ENCODE peak calls at places on chromosome 13, in nine cellular contexts. One of them, this sample, is unnamed.

GRCh38 chr13:19169496-19169895 is 12.1 kb downstream of the TUBA3C start:
- DNase-seq in CD4-positive, CD25-positive, alpha-beta regulatory T cell: no peak
- DNase-seq in IMR-90: no peak
- DNase-seq in amniotic epithelial cell: no peak
- DNase-seq in caudate nucleus: no peak
- DNase-seq in cortex of kidney: no peak
- DNase-seq in GM23338: no peak
- DNase-seq in NCI-H2081: no peak
- DNase-seq in activated CD4-positive, CD25-positive, alpha-beta regulatory T cell treated with anti-CD3 and anti-CD28 coated beads, Interleukin-2, amount 50 U/mL, for 16 hours: no peak
- DNase-seq in this sample: no peak

GRCh38 chr13:102903659-102904407 is 58.0 kb downstream of the ERCC5 start:
- DNase-seq in CD4-positive, CD25-positive, alpha-beta regulatory T cell: no peak
- DNase-seq in IMR-90: peak
- DNase-seq in amniotic epithelial cell: peak
- DNase-seq in caudate nucleus: no peak
- DNase-seq in cortex of kidney: no peak
- DNase-seq in GM23338: peak
- DNase-seq in NCI-H2081: no peak
- DNase-seq in activated CD4-positive, CD25-positive, alpha-beta regulatory T cell treated with anti-CD3 and anti-CD28 coated beads, Interleukin-2, amount 50 U/mL, for 16 hours: no peak
- DNase-seq in this sample: no peak

GRCh38 chr13:92694047-92694446 is 532.6 kb upstream of the GPC6 start:
- DNase-seq in CD4-positive, CD25-positive, alpha-beta regulatory T cell: no peak
- DNase-seq in IMR-90: no peak
- DNase-seq in amniotic epithelial cell: no peak
- DNase-seq in caudate nucleus: no peak
- DNase-seq in cortex of kidney: no peak
- DNase-seq in GM23338: no peak
- DNase-seq in NCI-H2081: no peak
- DNase-seq in activated CD4-positive, CD25-positive, alpha-beta regulatory T cell treated with anti-CD3 and anti-CD28 coated beads, Interleukin-2, amount 50 U/mL, for 16 hours: no peak
- DNase-seq in this sample: no peak

GRCh38 chr13:76503756-76504155 is 382.4 kb downstream of the KCTD12 start:
- DNase-seq in CD4-positive, CD25-positive, alpha-beta regulatory T cell: no peak
- DNase-seq in IMR-90: no peak
- DNase-seq in amniotic epithelial cell: no peak
- DNase-seq in caudate nucleus: no peak
- DNase-seq in cortex of kidney: no peak
- DNase-seq in GM23338: no peak
- DNase-seq in NCI-H2081: peak
- DNase-seq in activated CD4-positive, CD25-positive, alpha-beta regulatory T cell treated with anti-CD3 and anti-CD28 coated beads, Interleukin-2, amount 50 U/mL, for 16 hours: no peak
- DNase-seq in this sample: no peak

GRCh38 chr13:42001580-42001979 is 40.7 kb upstream of the VWA8 start:
- DNase-seq in CD4-positive, CD25-positive, alpha-beta regulatory T cell: no peak
- DNase-seq in IMR-90: peak
- DNase-seq in amniotic epithelial cell: peak
- DNase-seq in caudate nucleus: no peak
- DNase-seq in cortex of kidney: no peak
- DNase-seq in GM23338: peak
- DNase-seq in NCI-H2081: no peak
- DNase-seq in activated CD4-positive, CD25-positive, alpha-beta regulatory T cell treated with anti-CD3 and anti-CD28 coated beads, Interleukin-2, amount 50 U/mL, for 16 hours: no peak
- DNase-seq in this sample: no peak

GRCh38 chr13:108194435-108194936 is 20.9 kb downstream of the LIG4 start:
- DNase-seq in CD4-positive, CD25-positive, alpha-beta regulatory T cell: no peak
- DNase-seq in IMR-90: no peak
- DNase-seq in amniotic epithelial cell: no peak
- DNase-seq in caudate nucleus: no peak
- DNase-seq in cortex of kidney: no peak
- DNase-seq in GM23338: no peak
- DNase-seq in NCI-H2081: no peak
- DNase-seq in activated CD4-positive, CD25-positive, alpha-beta regulatory T cell treated with anti-CD3 and anti-CD28 coated beads, Interleukin-2, amount 50 U/mL, for 16 hours: no peak
- DNase-seq in this sample: no peak

GRCh38 chr13:106998664-106999063 is 430.7 kb upstream of the ARGLU1 start:
- DNase-seq in CD4-positive, CD25-positive, alpha-beta regulatory T cell: no peak
- DNase-seq in IMR-90: no peak
- DNase-seq in amniotic epithelial cell: no peak
- DNase-seq in caudate nucleus: no peak
- DNase-seq in cortex of kidney: no peak
- DNase-seq in GM23338: no peak
- DNase-seq in NCI-H2081: no peak
- DNase-seq in activated CD4-positive, CD25-positive, alpha-beta regulatory T cell treated with anti-CD3 and anti-CD28 coated beads, Interleukin-2, amount 50 U/mL, for 16 hours: no peak
- DNase-seq in this sample: no peak

GRCh38 chr13:45219938-45220375 is 19.1 kb upstream of the KCTD4 start:
- DNase-seq in CD4-positive, CD25-positive, alpha-beta regulatory T cell: no peak
- DNase-seq in IMR-90: peak
- DNase-seq in amniotic epithelial cell: no peak
- DNase-seq in caudate nucleus: no peak
- DNase-seq in cortex of kidney: no peak
- DNase-seq in GM23338: peak
- DNase-seq in NCI-H2081: peak
- DNase-seq in activated CD4-positive, CD25-positive, alpha-beta regulatory T cell treated with anti-CD3 and anti-CD28 coated beads, Interleukin-2, amount 50 U/mL, for 16 hours: no peak
- DNase-seq in this sample: no peak

GRCh38 chr13:79724348-79725103 is 243.6 kb downstream of the NDFIP2 start:
- DNase-seq in CD4-positive, CD25-positive, alpha-beta regulatory T cell: no peak
- DNase-seq in IMR-90: no peak
- DNase-seq in amniotic epithelial cell: no peak
- DNase-seq in caudate nucleus: no peak
- DNase-seq in cortex of kidney: no peak
- DNase-seq in GM23338: no peak
- DNase-seq in NCI-H2081: no peak
- DNase-seq in activated CD4-positive, CD25-positive, alpha-beta regulatory T cell treated with anti-CD3 and anti-CD28 coated beads, Interleukin-2, amount 50 U/mL, for 16 hours: no peak
- DNase-seq in this sample: no peak

GRCh38 chr13:51223284-51224270 is 1.4 kb downstream of the FAM124A start:
- DNase-seq in CD4-positive, CD25-positive, alpha-beta regulatory T cell: no peak
- DNase-seq in IMR-90: no peak
- DNase-seq in amniotic epithelial cell: no peak
- DNase-seq in caudate nucleus: peak
- DNase-seq in cortex of kidney: no peak
- DNase-seq in GM23338: peak
- DNase-seq in NCI-H2081: no peak
- DNase-seq in activated CD4-positive, CD25-positive, alpha-beta regulatory T cell treated with anti-CD3 and anti-CD28 coated beads, Interleukin-2, amount 50 U/mL, for 16 hours: no peak
- DNase-seq in this sample: peak

GRCh38 chr13:23714672-23715071 is 144.5 kb downstream of the TNFRSF19 start:
- DNase-seq in CD4-positive, CD25-positive, alpha-beta regulatory T cell: no peak
- DNase-seq in IMR-90: no peak
- DNase-seq in amniotic epithelial cell: no peak
- DNase-seq in caudate nucleus: no peak
- DNase-seq in cortex of kidney: no peak
- DNase-seq in GM23338: no peak
- DNase-seq in NCI-H2081: no peak
- DNase-seq in activated CD4-positive, CD25-positive, alpha-beta regulatory T cell treated with anti-CD3 and anti-CD28 coated beads, Interleukin-2, amount 50 U/mL, for 16 hours: no peak
- DNase-seq in this sample: no peak

GRCh38 chr13:83136660-83137059 is 745.6 kb downstream of the SLITRK1 start:
- DNase-seq in CD4-positive, CD25-positive, alpha-beta regulatory T cell: no peak
- DNase-seq in IMR-90: no peak
- DNase-seq in amniotic epithelial cell: no peak
- DNase-seq in caudate nucleus: no peak
- DNase-seq in cortex of kidney: no peak
- DNase-seq in GM23338: no peak
- DNase-seq in NCI-H2081: no peak
- DNase-seq in activated CD4-positive, CD25-positive, alpha-beta regulatory T cell treated with anti-CD3 and anti-CD28 coated beads, Interleukin-2, amount 50 U/mL, for 16 hours: no peak
- DNase-seq in this sample: no peak

GRCh38 chr13:39144941-39145533 is 106.8 kb downstream of the NHLRC3 start:
- DNase-seq in CD4-positive, CD25-positive, alpha-beta regulatory T cell: no peak
- DNase-seq in IMR-90: peak
- DNase-seq in amniotic epithelial cell: peak
- DNase-seq in caudate nucleus: peak
- DNase-seq in cortex of kidney: no peak
- DNase-seq in GM23338: peak
- DNase-seq in NCI-H2081: peak
- DNase-seq in activated CD4-positive, CD25-positive, alpha-beta regulatory T cell treated with anti-CD3 and anti-CD28 coated beads, Interleukin-2, amount 50 U/mL, for 16 hours: no peak
- DNase-seq in this sample: no peak

GRCh38 chr13:71067164-71067815 is 799.7 kb downstream of the DACH1 start:
- DNase-seq in CD4-positive, CD25-positive, alpha-beta regulatory T cell: no peak
- DNase-seq in IMR-90: no peak
- DNase-seq in amniotic epithelial cell: no peak
- DNase-seq in caudate nucleus: no peak
- DNase-seq in cortex of kidney: no peak
- DNase-seq in GM23338: peak
- DNase-seq in NCI-H2081: no peak
- DNase-seq in activated CD4-positive, CD25-positive, alpha-beta regulatory T cell treated with anti-CD3 and anti-CD28 coated beads, Interleukin-2, amount 50 U/mL, for 16 hours: no peak
- DNase-seq in this sample: no peak

GRCh38 chr13:50713849-50714248 is 129.6 kb downstream of the DLEU7 start:
- DNase-seq in CD4-positive, CD25-positive, alpha-beta regulatory T cell: no peak
- DNase-seq in IMR-90: peak
- DNase-seq in amniotic epithelial cell: peak
- DNase-seq in caudate nucleus: no peak
- DNase-seq in cortex of kidney: no peak
- DNase-seq in GM23338: no peak
- DNase-seq in NCI-H2081: no peak
- DNase-seq in activated CD4-positive, CD25-positive, alpha-beta regulatory T cell treated with anti-CD3 and anti-CD28 coated beads, Interleukin-2, amount 50 U/mL, for 16 hours: no peak
- DNase-seq in this sample: no peak

GRCh38 chr13:46553521-46553885 is 533 bp downstream of the LRCH1 start:
- DNase-seq in CD4-positive, CD25-positive, alpha-beta regulatory T cell: peak
- DNase-seq in IMR-90: no peak
- DNase-seq in amniotic epithelial cell: no peak
- DNase-seq in caudate nucleus: no peak
- DNase-seq in cortex of kidney: no peak
- DNase-seq in GM23338: peak
- DNase-seq in NCI-H2081: no peak
- DNase-seq in activated CD4-positive, CD25-positive, alpha-beta regulatory T cell treated with anti-CD3 and anti-CD28 coated beads, Interleukin-2, amount 50 U/mL, for 16 hours: no peak
- DNase-seq in this sample: no peak

GRCh38 chr13:100490692-100491091 is 97.9 kb downstream of the GGACT start:
- DNase-seq in CD4-positive, CD25-positive, alpha-beta regulatory T cell: no peak
- DNase-seq in IMR-90: no peak
- DNase-seq in amniotic epithelial cell: no peak
- DNase-seq in caudate nucleus: no peak
- DNase-seq in cortex of kidney: no peak
- DNase-seq in GM23338: peak
- DNase-seq in NCI-H2081: peak
- DNase-seq in activated CD4-positive, CD25-positive, alpha-beta regulatory T cell treated with anti-CD3 and anti-CD28 coated beads, Interleukin-2, amount 50 U/mL, for 16 hours: no peak
- DNase-seq in this sample: no peak

GRCh38 chr13:109209526-109209925 is 576.9 kb downstream of the IRS2 start:
- DNase-seq in CD4-positive, CD25-positive, alpha-beta regulatory T cell: no peak
- DNase-seq in IMR-90: no peak
- DNase-seq in amniotic epithelial cell: no peak
- DNase-seq in caudate nucleus: no peak
- DNase-seq in cortex of kidney: no peak
- DNase-seq in GM23338: no peak
- DNase-seq in NCI-H2081: peak
- DNase-seq in activated CD4-positive, CD25-positive, alpha-beta regulatory T cell treated with anti-CD3 and anti-CD28 coated beads, Interleukin-2, amount 50 U/mL, for 16 hours: no peak
- DNase-seq in this sample: no peak

GRCh38 chr13:26459276-26460131 is 98.0 kb upstream of the WASF3 start:
- DNase-seq in CD4-positive, CD25-positive, alpha-beta regulatory T cell: no peak
- DNase-seq in IMR-90: no peak
- DNase-seq in amniotic epithelial cell: no peak
- DNase-seq in caudate nucleus: no peak
- DNase-seq in cortex of kidney: no peak
- DNase-seq in GM23338: no peak
- DNase-seq in NCI-H2081: no peak
- DNase-seq in activated CD4-positive, CD25-positive, alpha-beta regulatory T cell treated with anti-CD3 and anti-CD28 coated beads, Interleukin-2, amount 50 U/mL, for 16 hours: no peak
- DNase-seq in this sample: no peak

GRCh38 chr13:44653261-44653660 is 77.1 kb upstream of the TSC22D1 start:
- DNase-seq in CD4-positive, CD25-positive, alpha-beta regulatory T cell: no peak
- DNase-seq in IMR-90: peak
- DNase-seq in amniotic epithelial cell: peak
- DNase-seq in caudate nucleus: no peak
- DNase-seq in cortex of kidney: no peak
- DNase-seq in GM23338: no peak
- DNase-seq in NCI-H2081: no peak
- DNase-seq in activated CD4-positive, CD25-positive, alpha-beta regulatory T cell treated with anti-CD3 and anti-CD28 coated beads, Interleukin-2, amount 50 U/mL, for 16 hours: no peak
- DNase-seq in this sample: no peak

GRCh38 chr13:110696776-110697175 is 9.1 kb downstream of the CARS2 start:
- DNase-seq in CD4-positive, CD25-positive, alpha-beta regulatory T cell: no peak
- DNase-seq in IMR-90: no peak
- DNase-seq in amniotic epithelial cell: no peak
- DNase-seq in caudate nucleus: no peak
- DNase-seq in cortex of kidney: no peak
- DNase-seq in GM23338: no peak
- DNase-seq in NCI-H2081: no peak
- DNase-seq in activated CD4-positive, CD25-positive, alpha-beta regulatory T cell treated with anti-CD3 and anti-CD28 coated beads, Interleukin-2, amount 50 U/mL, for 16 hours: no peak
- DNase-seq in this sample: no peak

GRCh38 chr13:31504918-31505317 is 234.4 kb upstream of the RXFP2 start:
- DNase-seq in CD4-positive, CD25-positive, alpha-beta regulatory T cell: no peak
- DNase-seq in IMR-90: no peak
- DNase-seq in amniotic epithelial cell: no peak
- DNase-seq in caudate nucleus: no peak
- DNase-seq in cortex of kidney: no peak
- DNase-seq in GM23338: no peak
- DNase-seq in NCI-H2081: no peak
- DNase-seq in activated CD4-positive, CD25-positive, alpha-beta regulatory T cell treated with anti-CD3 and anti-CD28 coated beads, Interleukin-2, amount 50 U/mL, for 16 hours: no peak
- DNase-seq in this sample: no peak

GRCh38 chr13:25455146-25455545 is 83.4 kb downstream of the ATP8A2 start:
- DNase-seq in CD4-positive, CD25-positive, alpha-beta regulatory T cell: no peak
- DNase-seq in IMR-90: no peak
- DNase-seq in amniotic epithelial cell: peak
- DNase-seq in caudate nucleus: no peak
- DNase-seq in cortex of kidney: no peak
- DNase-seq in GM23338: no peak
- DNase-seq in NCI-H2081: no peak
- DNase-seq in activated CD4-positive, CD25-positive, alpha-beta regulatory T cell treated with anti-CD3 and anti-CD28 coated beads, Interleukin-2, amount 50 U/mL, for 16 hours: no peak
- DNase-seq in this sample: no peak

GRCh38 chr13:23674795-23675640 is 104.8 kb downstream of the TNFRSF19 start:
- DNase-seq in CD4-positive, CD25-positive, alpha-beta regulatory T cell: no peak
- DNase-seq in IMR-90: peak
- DNase-seq in amniotic epithelial cell: peak
- DNase-seq in caudate nucleus: no peak
- DNase-seq in cortex of kidney: no peak
- DNase-seq in GM23338: no peak
- DNase-seq in NCI-H2081: no peak
- DNase-seq in activated CD4-positive, CD25-positive, alpha-beta regulatory T cell treated with anti-CD3 and anti-CD28 coated beads, Interleukin-2, amount 50 U/mL, for 16 hours: no peak
- DNase-seq in this sample: no peak

GRCh38 chr13:80227645-80228044 is 113.3 kb downstream of the SPRY2 start:
- DNase-seq in CD4-positive, CD25-positive, alpha-beta regulatory T cell: no peak
- DNase-seq in IMR-90: no peak
- DNase-seq in amniotic epithelial cell: no peak
- DNase-seq in caudate nucleus: no peak
- DNase-seq in cortex of kidney: no peak
- DNase-seq in GM23338: no peak
- DNase-seq in NCI-H2081: no peak
- DNase-seq in activated CD4-positive, CD25-positive, alpha-beta regulatory T cell treated with anti-CD3 and anti-CD28 coated beads, Interleukin-2, amount 50 U/mL, for 16 hours: no peak
- DNase-seq in this sample: no peak

GRCh38 chr13:95641961-95642621 is 2.4 kb downstream of the DZIP1 start:
- DNase-seq in CD4-positive, CD25-positive, alpha-beta regulatory T cell: no peak
- DNase-seq in IMR-90: peak
- DNase-seq in amniotic epithelial cell: peak
- DNase-seq in caudate nucleus: no peak
- DNase-seq in cortex of kidney: peak
- DNase-seq in GM23338: peak
- DNase-seq in NCI-H2081: no peak
- DNase-seq in activated CD4-positive, CD25-positive, alpha-beta regulatory T cell treated with anti-CD3 and anti-CD28 coated beads, Interleukin-2, amount 50 U/mL, for 16 hours: no peak
- DNase-seq in this sample: no peak

GRCh38 chr13:43782686-43783085 is 4.1 kb downstream of the ENOX1 start:
- DNase-seq in CD4-positive, CD25-positive, alpha-beta regulatory T cell: no peak
- DNase-seq in IMR-90: no peak
- DNase-seq in amniotic epithelial cell: no peak
- DNase-seq in caudate nucleus: no peak
- DNase-seq in cortex of kidney: no peak
- DNase-seq in GM23338: no peak
- DNase-seq in NCI-H2081: no peak
- DNase-seq in activated CD4-positive, CD25-positive, alpha-beta regulatory T cell treated with anti-CD3 and anti-CD28 coated beads, Interleukin-2, amount 50 U/mL, for 16 hours: no peak
- DNase-seq in this sample: no peak

GRCh38 chr13:28408235-28408848 is 86.6 kb downstream of the FLT1 start:
- DNase-seq in CD4-positive, CD25-positive, alpha-beta regulatory T cell: no peak
- DNase-seq in IMR-90: no peak
- DNase-seq in amniotic epithelial cell: peak
- DNase-seq in caudate nucleus: no peak
- DNase-seq in cortex of kidney: no peak
- DNase-seq in GM23338: no peak
- DNase-seq in NCI-H2081: no peak
- DNase-seq in activated CD4-positive, CD25-positive, alpha-beta regulatory T cell treated with anti-CD3 and anti-CD28 coated beads, Interleukin-2, amount 50 U/mL, for 16 hours: no peak
- DNase-seq in this sample: no peak

GRCh38 chr13:71218960-71219359 is 648.0 kb downstream of the DACH1 start:
- DNase-seq in CD4-positive, CD25-positive, alpha-beta regulatory T cell: no peak
- DNase-seq in IMR-90: no peak
- DNase-seq in amniotic epithelial cell: peak
- DNase-seq in caudate nucleus: no peak
- DNase-seq in cortex of kidney: no peak
- DNase-seq in GM23338: peak
- DNase-seq in NCI-H2081: peak
- DNase-seq in activated CD4-positive, CD25-positive, alpha-beta regulatory T cell treated with anti-CD3 and anti-CD28 coated beads, Interleukin-2, amount 50 U/mL, for 16 hours: no peak
- DNase-seq in this sample: no peak

GRCh38 chr13:28485551-28485950 is 9.4 kb downstream of the FLT1 start:
- DNase-seq in CD4-positive, CD25-positive, alpha-beta regulatory T cell: no peak
- DNase-seq in IMR-90: no peak
- DNase-seq in amniotic epithelial cell: no peak
- DNase-seq in caudate nucleus: no peak
- DNase-seq in cortex of kidney: no peak
- DNase-seq in GM23338: peak
- DNase-seq in NCI-H2081: no peak
- DNase-seq in activated CD4-positive, CD25-positive, alpha-beta regulatory T cell treated with anti-CD3 and anti-CD28 coated beads, Interleukin-2, amount 50 U/mL, for 16 hours: no peak
- DNase-seq in this sample: no peak

GRCh38 chr13:99501952-99502310 is 659 bp downstream of the TM9SF2 start:
- DNase-seq in CD4-positive, CD25-positive, alpha-beta regulatory T cell: no peak
- DNase-seq in IMR-90: peak
- DNase-seq in amniotic epithelial cell: peak
- DNase-seq in caudate nucleus: no peak
- DNase-seq in cortex of kidney: no peak
- DNase-seq in GM23338: peak
- DNase-seq in NCI-H2081: no peak
- DNase-seq in activated CD4-positive, CD25-positive, alpha-beta regulatory T cell treated with anti-CD3 and anti-CD28 coated beads, Interleukin-2, amount 50 U/mL, for 16 hours: no peak
- DNase-seq in this sample: no peak

This sample was measured in nucleus accumbens.